ENCODE peak calls at places on chromosome 1, in eight cellular contexts. One of them, this sample, is unnamed.

GRCh38 chr1:75985827-75986226 is 53.6 kb upstream of the ASB17 start:
- DNase-seq in NCI-H2227 treated with DMSO at 0.1 percent for 48 hours: no peak
- DNase-seq in hepatic stellate cell: no peak
- DNase-seq in AG09319: no peak
- DNase-seq in GM20000: peak; percentile 41
- DNase-seq in DMS79: no peak
- DNase-seq in NCI-H1105 treated with DMSO at 0.1 percent for 48 hours: no peak
- DNase-seq in neural crest cell: no peak
- DNase-seq in this sample: no peak

GRCh38 chr1:151718011-151718431 is 1.4 kb upstream of the CELF3 start:
- DNase-seq in NCI-H1105 treated with DMSO at 0.1 percent for 48 hours: peak; percentile 1
- DNase-seq in NCI-H2227 treated with DMSO at 0.1 percent for 48 hours: no peak
- DNase-seq in AG09319: no peak
- DNase-seq in GM20000: no peak
- DNase-seq in hepatic stellate cell: peak; percentile 56
- DNase-seq in neural crest cell: no peak
- DNase-seq in DMS79: no peak
- DNase-seq in this sample: no peak

GRCh38 chr1:32746130-32746529 is 43.6 kb upstream of the SYNC start:
- DNase-seq in NCI-H2227 treated with DMSO at 0.1 percent for 48 hours: no peak
- DNase-seq in NCI-H1105 treated with DMSO at 0.1 percent for 48 hours: peak; percentile 10
- DNase-seq in AG09319: no peak
- DNase-seq in neural crest cell: no peak
- DNase-seq in hepatic stellate cell: no peak
- DNase-seq in DMS79: no peak
- DNase-seq in GM20000: no peak
- DNase-seq in this sample: no peak

GRCh38 chr1:183967914-183968313 is 69.6 kb downstream of the COLGALT2 start:
- DNase-seq in AG09319: no peak
- DNase-seq in hepatic stellate cell: no peak
- DNase-seq in GM20000: no peak
- DNase-seq in NCI-H2227 treated with DMSO at 0.1 percent for 48 hours: no peak
- DNase-seq in neural crest cell: no peak
- DNase-seq in DMS79: no peak
- DNase-seq in NCI-H1105 treated with DMSO at 0.1 percent for 48 hours: no peak
- DNase-seq in this sample: no peak

GRCh38 chr1:203126151-203126865 is 1.2 kb upstream of the ADORA1 start:
- DNase-seq in AG09319: no peak
- DNase-seq in NCI-H2227 treated with DMSO at 0.1 percent for 48 hours: no peak
- DNase-seq in GM20000: no peak
- DNase-seq in NCI-H1105 treated with DMSO at 0.1 percent for 48 hours: no peak
- DNase-seq in neural crest cell: no peak
- DNase-seq in hepatic stellate cell: peak; percentile 45
- DNase-seq in DMS79: no peak
- DNase-seq in this sample: no peak

GRCh38 chr1:6691507-6691906 is 10.1 kb downstream of the DNAJC11 start:
- DNase-seq in GM20000: no peak
- DNase-seq in NCI-H2227 treated with DMSO at 0.1 percent for 48 hours: no peak
- DNase-seq in DMS79: no peak
- DNase-seq in AG09319: no peak
- DNase-seq in hepatic stellate cell: no peak
- DNase-seq in neural crest cell: no peak
- DNase-seq in NCI-H1105 treated with DMSO at 0.1 percent for 48 hours: no peak
- DNase-seq in this sample: no peak

GRCh38 chr1:34786521-34787325 is 5.7 kb downstream of the GJB3 start:
- DNase-seq in DMS79: peak; percentile 32
- DNase-seq in NCI-H1105 treated with DMSO at 0.1 percent for 48 hours: peak; percentile 75
- DNase-seq in NCI-H2227 treated with DMSO at 0.1 percent for 48 hours: peak; percentile 89
- DNase-seq in AG09319: peak; percentile 25
- DNase-seq in neural crest cell: peak; percentile 71
- DNase-seq in GM20000: peak; percentile 86
- DNase-seq in hepatic stellate cell: peak; percentile 84
- DNase-seq in this sample: peak; percentile 43

GRCh38 chr1:92961131-92961895 is at the start of gene DIPK1A:
- DNase-seq in NCI-H2227 treated with DMSO at 0.1 percent for 48 hours: peak; percentile 73
- DNase-seq in NCI-H1105 treated with DMSO at 0.1 percent for 48 hours: peak; percentile 85
- DNase-seq in AG09319: peak; percentile 36
- DNase-seq in GM20000: peak; percentile 92
- DNase-seq in neural crest cell: peak; percentile 69
- DNase-seq in DMS79: peak; percentile 11
- DNase-seq in hepatic stellate cell: peak; percentile 76
- DNase-seq in this sample: peak; percentile 70

GRCh38 chr1:2175681-2176454 is 18.7 kb downstream of the FAAP20 start:
- DNase-seq in NCI-H2227 treated with DMSO at 0.1 percent for 48 hours: no peak
- DNase-seq in AG09319: no peak
- DNase-seq in DMS79: no peak
- DNase-seq in GM20000: no peak
- DNase-seq in hepatic stellate cell: no peak
- DNase-seq in neural crest cell: no peak
- DNase-seq in NCI-H1105 treated with DMSO at 0.1 percent for 48 hours: no peak
- DNase-seq in this sample: no peak

GRCh38 chr1:153549741-153550397 is 811 bp upstream of the S100A3 start:
- DNase-seq in NCI-H1105 treated with DMSO at 0.1 percent for 48 hours: no peak
- DNase-seq in AG09319: no peak
- DNase-seq in neural crest cell: no peak
- DNase-seq in GM20000: no peak
- DNase-seq in hepatic stellate cell: no peak
- DNase-seq in DMS79: no peak
- DNase-seq in NCI-H2227 treated with DMSO at 0.1 percent for 48 hours: no peak
- DNase-seq in this sample: no peak

GRCh38 chr1:183635112-183635605 is 424 bp downstream of the ARPC5 start:
- DNase-seq in neural crest cell: peak; percentile 23
- DNase-seq in DMS79: no peak
- DNase-seq in NCI-H2227 treated with DMSO at 0.1 percent for 48 hours: no peak
- DNase-seq in NCI-H1105 treated with DMSO at 0.1 percent for 48 hours: peak; percentile 31
- DNase-seq in AG09319: no peak
- DNase-seq in GM20000: no peak
- DNase-seq in hepatic stellate cell: peak; percentile 24
- DNase-seq in this sample: no peak

GRCh38 chr1:21779613-21780521 is 3.1 kb downstream of the USP48 start:
- DNase-seq in AG09319: no peak
- DNase-seq in DMS79: no peak
- DNase-seq in NCI-H2227 treated with DMSO at 0.1 percent for 48 hours: no peak
- DNase-seq in NCI-H1105 treated with DMSO at 0.1 percent for 48 hours: no peak
- DNase-seq in hepatic stellate cell: no peak
- DNase-seq in GM20000: peak; percentile 38
- DNase-seq in neural crest cell: no peak
- DNase-seq in this sample: no peak

GRCh38 chr1:82706741-82707140 is 906.0 kb downstream of the ADGRL2 start:
- DNase-seq in NCI-H1105 treated with DMSO at 0.1 percent for 48 hours: no peak
- DNase-seq in NCI-H2227 treated with DMSO at 0.1 percent for 48 hours: no peak
- DNase-seq in DMS79: no peak
- DNase-seq in hepatic stellate cell: peak; percentile 4
- DNase-seq in neural crest cell: no peak
- DNase-seq in GM20000: no peak
- DNase-seq in AG09319: no peak
- DNase-seq in this sample: no peak

GRCh38 chr1:118077331-118078055 is 107.5 kb downstream of the SPAG17 start:
- DNase-seq in neural crest cell: no peak
- DNase-seq in hepatic stellate cell: no peak
- DNase-seq in NCI-H2227 treated with DMSO at 0.1 percent for 48 hours: peak; percentile 18
- DNase-seq in NCI-H1105 treated with DMSO at 0.1 percent for 48 hours: peak; percentile 66
- DNase-seq in DMS79: no peak
- DNase-seq in AG09319: peak; percentile 10
- DNase-seq in GM20000: no peak
- DNase-seq in this sample: no peak

GRCh38 chr1:232562855-232563510 is 67.0 kb downstream of the SIPA1L2 start:
- DNase-seq in NCI-H2227 treated with DMSO at 0.1 percent for 48 hours: no peak
- DNase-seq in NCI-H1105 treated with DMSO at 0.1 percent for 48 hours: no peak
- DNase-seq in neural crest cell: no peak
- DNase-seq in AG09319: no peak
- DNase-seq in hepatic stellate cell: no peak
- DNase-seq in DMS79: no peak
- DNase-seq in GM20000: no peak
- DNase-seq in this sample: no peak

GRCh38 chr1:200891774-200892157 is 2.9 kb upstream of the INAVA start:
- DNase-seq in NCI-H1105 treated with DMSO at 0.1 percent for 48 hours: no peak
- DNase-seq in neural crest cell: peak; percentile 71
- DNase-seq in DMS79: peak; percentile 17
- DNase-seq in GM20000: no peak
- DNase-seq in NCI-H2227 treated with DMSO at 0.1 percent for 48 hours: no peak
- DNase-seq in AG09319: no peak
- DNase-seq in hepatic stellate cell: no peak
- DNase-seq in this sample: no peak

GRCh38 chr1:27643626-27644368 is 8.8 kb upstream of the FGR start:
- DNase-seq in DMS79: no peak
- DNase-seq in hepatic stellate cell: peak; percentile 70
- DNase-seq in neural crest cell: peak; percentile 60
- DNase-seq in NCI-H2227 treated with DMSO at 0.1 percent for 48 hours: no peak
- DNase-seq in NCI-H1105 treated with DMSO at 0.1 percent for 48 hours: no peak
- DNase-seq in GM20000: peak; percentile 70
- DNase-seq in AG09319: no peak
- DNase-seq in this sample: peak; percentile 82

GRCh38 chr1:107689157-107689556 is 275.8 kb downstream of the VAV3 start:
- DNase-seq in AG09319: no peak
- DNase-seq in hepatic stellate cell: no peak
- DNase-seq in NCI-H2227 treated with DMSO at 0.1 percent for 48 hours: no peak
- DNase-seq in GM20000: no peak
- DNase-seq in DMS79: no peak
- DNase-seq in NCI-H1105 treated with DMSO at 0.1 percent for 48 hours: no peak
- DNase-seq in neural crest cell: no peak
- DNase-seq in this sample: no peak

GRCh38 chr1:173717238-173717637 is 2.5 kb downstream of the KLHL20 start:
- DNase-seq in hepatic stellate cell: no peak
- DNase-seq in AG09319: no peak
- DNase-seq in NCI-H2227 treated with DMSO at 0.1 percent for 48 hours: no peak
- DNase-seq in NCI-H1105 treated with DMSO at 0.1 percent for 48 hours: no peak
- DNase-seq in neural crest cell: no peak
- DNase-seq in GM20000: no peak
- DNase-seq in DMS79: no peak
- DNase-seq in this sample: no peak